ENCODE peak calls at places on chromosomes 16 and 17, in five cellular contexts. Z is GM12892, F is K562, M is SK-N-SH, V is H1. W is an unnamed sample.

GRCh38 chr16:88430524-88431446 is 22.3 kb upstream of the ZFPM1 start:
- DNase-seq in V (peak), F (peak), Z (peak), M (no peak), W (peak)

GRCh38 chr17:7229504-7229903 is 4.8 kb downstream of the DVL2 start:
- DNase-seq in F (no peak), Z (no peak), V (no peak), M (no peak), W (no peak)

GRCh38 chr16:55542459-55543082 is 23.9 kb upstream of the CAPNS2 start:
- DNase-seq in F (no peak), Z (no peak), V (no peak), M (no peak), W (no peak)

GRCh38 chr17:3647769-3648540 is 11.4 kb downstream of the CTNS start:
- DNase-seq in F (no peak), V (peak), M (peak), Z (no peak), W (no peak)

GRCh38 chr16:73217654-73218053 is 169.7 kb upstream of the ZFHX3 start:
- DNase-seq in M (no peak), V (no peak), Z (no peak), F (no peak), W (no peak)

GRCh38 chr17:81863123-81863675 is 2.9 kb upstream of the P4HB start:
- DNase-seq in Z (no peak), F (no peak), M (no peak), V (no peak), W (no peak)

GRCh38 chr17:82691714-82692113 is 6.8 kb downstream of the RAB40B start:
- DNase-seq in F (no peak), M (no peak), V (no peak), Z (no peak), W (no peak)

GRCh38 chr16:65214196-65214595 is 92.3 kb upstream of the CDH11 start:
- DNase-seq in M (no peak), F (no peak), Z (no peak), V (no peak), W (no peak)

GRCh38 chr16:81429045-81429521 is 15.5 kb upstream of the CMIP start:
- DNase-seq in M (peak), F (peak), V (no peak), Z (no peak), W (no peak)

GRCh38 chr16:71230122-71230845 is at the start of gene HYDIN:
- DNase-seq in Z (no peak), F (peak), M (peak), V (peak), W (no peak)

GRCh38 chr16:70253291-70254094 is 1.8 kb upstream of the EXOSC6 start:
- DNase-seq in F (peak), V (peak), M (peak), Z (no peak), W (no peak)

GRCh38 chr17:56624947-56625346 is 31.4 kb downstream of the NOG start:
- DNase-seq in F (no peak), M (no peak), V (no peak), Z (no peak), W (no peak)

GRCh38 chr17:57906910-57907309 is 48.3 kb downstream of the CUEDC1 start:
- DNase-seq in F (no peak), Z (no peak), V (no peak), M (no peak), W (no peak)

GRCh38 chr17:69729937-69730336 is 315.4 kb downstream of the MAP2K6 start:
- DNase-seq in Z (no peak), M (no peak), F (no peak), V (no peak), W (no peak)

GRCh38 chr16:56259425-56259779 is 68.1 kb downstream of the GNAO1 start:
- DNase-seq in Z (no peak), M (no peak), V (no peak), F (no peak), W (no peak)

GRCh38 chr17:40177275-40177874 is at the start of gene RAPGEFL1:
- DNase-seq in F (peak), Z (peak), M (peak), V (peak), W (peak)

GRCh38 chr17:181213-182163 is at the start of gene DOC2B:
- DNase-seq in Z (no peak), V (peak), F (no peak), M (peak), W (no peak)

GRCh38 chr16:85238233-85238647 is 126.0 kb upstream of the CIBAR2 start:
- DNase-seq in Z (no peak), F (no peak), V (peak), M (peak), W (no peak)

GRCh38 chr16:67454852-67455251 is 23.9 kb downstream of the HSD11B2 start:
- DNase-seq in V (no peak), F (no peak), M (no peak), Z (no peak), W (no peak)

GRCh38 chr16:50712568-50712914 is 19.1 kb downstream of the NOD2 start:
- DNase-seq in F (no peak), Z (no peak), V (no peak), M (no peak), W (no peak)

GRCh38 chr17:75844530-75845057 is 390 bp upstream of the UNC13D start:
- DNase-seq in M (peak), V (no peak), F (peak), Z (no peak), W (no peak)

GRCh38 chr16:85825326-85825725 is 25.8 kb downstream of the COX4I1 start:
- DNase-seq in M (no peak), V (no peak), Z (no peak), F (no peak), W (no peak)

GRCh38 chr16:2350500-2350899 is 10.0 kb upstream of the ABCA3 start:
- DNase-seq in Z (no peak), M (no peak), F (no peak), V (no peak), W (no peak)

GRCh38 chr17:46273541-46274236 is 21.2 kb upstream of the LRRC37A start:
- DNase-seq in Z (no peak), V (peak), F (no peak), M (no peak), W (no peak)

GRCh38 chr17:63623786-63624185 is 1.6 kb downstream of the MAP3K3 start:
- DNase-seq in F (no peak), Z (no peak), M (no peak), V (no peak), W (no peak)

GRCh38 chr17:50352693-50353599 is 7.0 kb downstream of the XYLT2 start:
- DNase-seq in F (no peak), M (no peak), V (no peak), Z (no peak), W (no peak)
- TF ChIP-seq TAF1 in F (no peak), M (no peak), V (no peak), Z (no peak), W (no peak)

DNA sequence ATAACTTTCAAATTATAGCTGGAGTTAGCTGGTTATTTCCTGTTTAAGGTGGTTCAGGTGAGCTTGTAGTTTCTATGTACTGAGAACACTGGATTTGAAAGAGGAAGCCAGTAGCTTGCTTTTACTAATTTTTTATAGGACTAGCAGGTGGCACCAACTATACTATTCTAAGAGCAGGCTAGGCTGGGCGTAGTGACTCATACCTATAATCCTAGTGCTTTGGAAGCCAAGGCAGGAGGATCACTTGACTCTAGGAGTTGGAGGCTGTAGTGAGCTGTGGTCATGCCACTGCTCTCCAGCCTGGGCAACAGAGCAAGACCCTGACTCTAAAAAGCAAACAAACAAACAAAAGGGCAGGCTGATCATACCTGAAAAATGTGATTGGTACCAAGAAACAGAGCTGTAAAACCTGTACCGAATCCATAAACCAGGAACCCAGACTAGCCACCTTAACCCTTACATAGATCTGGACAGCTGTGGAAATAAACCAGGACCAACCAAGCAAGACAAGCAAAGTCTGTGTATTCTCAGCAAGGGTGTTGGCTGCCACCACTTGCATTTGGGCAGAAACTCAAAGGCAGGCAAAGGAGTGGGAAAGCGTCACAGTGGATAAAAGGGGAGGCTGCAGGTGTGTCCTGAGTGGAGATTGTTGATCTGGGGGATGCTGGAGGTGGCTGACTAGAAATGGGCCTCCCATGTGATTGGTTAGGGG is 36.3 kb downstream of the SLC47A1 start:
- DNase-seq in F (no peak), V (no peak), M (no peak), Z (no peak), W (no peak)
- TF ChIP-seq TAF1 in F (no peak), V (no peak), M (no peak), Z (no peak), W (no peak)

DNA sequence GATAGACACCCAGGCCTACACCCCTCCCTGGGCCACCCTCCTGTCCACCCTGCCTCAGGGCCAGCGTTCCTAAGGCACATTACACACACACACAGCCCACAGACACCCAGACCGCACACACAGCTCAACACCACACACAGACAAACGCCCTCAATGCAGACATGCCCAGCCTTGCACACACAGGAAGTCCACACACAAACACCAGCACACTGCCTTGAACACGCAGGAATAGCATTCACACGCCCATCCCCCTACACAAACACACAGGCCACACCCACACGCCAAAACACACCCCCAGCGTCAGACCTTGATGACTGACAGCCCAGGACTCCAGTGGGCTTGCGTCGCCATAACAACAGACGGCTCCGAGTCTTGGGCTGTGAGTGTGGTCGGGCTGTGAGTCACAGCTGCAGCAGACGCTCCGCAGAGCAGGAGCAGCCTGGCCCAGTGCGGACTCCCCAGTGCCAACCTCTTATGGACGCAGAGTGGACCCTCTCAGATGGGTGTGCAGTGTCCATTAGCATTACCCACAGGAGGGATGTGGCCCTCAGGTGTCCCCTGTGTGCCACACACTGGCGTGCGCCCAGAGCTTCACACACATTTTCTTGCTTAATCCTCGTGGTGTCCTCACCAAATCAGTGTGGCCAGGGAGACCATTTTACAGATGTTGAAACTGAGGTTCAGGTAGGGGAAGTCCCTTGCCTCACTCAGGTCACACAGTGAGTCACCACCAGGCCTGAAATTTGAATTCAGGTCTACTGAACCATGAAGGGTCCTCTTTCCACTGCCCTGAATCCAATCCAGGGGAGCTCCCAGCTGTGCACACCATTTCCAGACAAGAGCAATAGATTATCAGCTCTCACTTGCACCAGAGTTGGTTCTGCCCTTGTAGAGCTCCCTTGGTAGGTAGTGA is 17.8 kb upstream of the RAI1 start:
- DNase-seq in V (peak), M (peak), Z (peak), F (peak), W (peak)
- TF ChIP-seq TAF1 in V (no peak), M (no peak), Z (no peak), F (no peak), W (no peak)

DNA sequence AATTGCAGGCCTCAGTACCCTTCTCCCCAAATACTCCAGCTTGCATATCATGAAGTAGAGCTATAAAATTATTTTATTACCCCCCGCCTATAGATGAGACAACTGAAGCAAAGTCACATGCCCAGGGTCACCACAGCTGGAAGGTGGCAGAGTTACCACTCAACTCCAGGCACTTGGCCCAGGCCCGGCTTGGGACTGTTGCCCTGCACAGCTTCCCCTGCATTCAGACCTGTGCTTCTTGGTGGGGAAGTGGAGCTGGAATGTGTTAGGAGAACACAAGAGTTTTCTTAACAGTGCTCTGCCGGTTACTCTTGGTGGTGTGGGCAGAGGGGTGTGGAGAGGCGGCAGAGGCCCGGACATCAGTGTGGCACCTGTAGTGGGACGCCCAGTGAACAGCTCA is 149.3 kb downstream of the SOCS1 start:
- DNase-seq in Z (no peak), V (no peak), M (no peak), F (no peak), W (no peak)
- TF ChIP-seq TAF1 in Z (no peak), V (no peak), M (no peak), F (no peak), W (no peak)

GRCh38 chr17:73696251-73696650 is 52.0 kb upstream of the SDK2 start:
- DNase-seq in V (no peak), Z (no peak), F (no peak), M (no peak), W (no peak)

GRCh38 chr17:73691321-73691766 is 47.1 kb upstream of the SDK2 start:
- DNase-seq in Z (no peak), F (no peak), M (no peak), V (peak), W (no peak)

GRCh38 chr17:73695035-73695738 is 50.9 kb upstream of the SDK2 start:
- DNase-seq in M (no peak), V (peak), Z (no peak), F (no peak), W (no peak)

GRCh38 chr17:73693016-73693545 is 48.8 kb upstream of the SDK2 start:
- DNase-seq in M (no peak), F (no peak), V (peak), Z (no peak), W (no peak)

DNA sequence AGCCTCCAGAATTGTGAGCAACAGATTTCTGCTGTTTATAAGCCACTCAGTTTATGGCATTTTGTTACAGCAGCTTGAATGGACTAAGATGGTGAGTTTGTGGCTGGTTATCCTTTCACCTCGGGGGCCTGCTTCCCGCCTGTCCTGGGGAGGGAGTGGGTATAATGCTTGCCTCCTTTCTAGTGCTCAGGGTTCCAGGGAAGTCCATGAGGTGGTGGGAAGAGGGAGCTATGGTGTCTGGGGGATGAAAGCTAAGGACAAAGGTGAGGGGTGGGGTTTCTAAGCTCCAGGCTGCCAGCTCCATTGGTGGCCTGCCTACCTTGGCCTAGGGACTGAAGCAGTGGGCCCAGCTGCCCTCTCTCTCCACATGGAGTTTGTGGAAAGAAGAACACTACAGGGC is 50.2 kb upstream of the SDK2 start:
- DNase-seq in M (no peak), Z (no peak), V (no peak), F (no peak), W (no peak)
- TF ChIP-seq TAF1 in M (no peak), Z (no peak), V (no peak), F (no peak), W (no peak)

DNA sequence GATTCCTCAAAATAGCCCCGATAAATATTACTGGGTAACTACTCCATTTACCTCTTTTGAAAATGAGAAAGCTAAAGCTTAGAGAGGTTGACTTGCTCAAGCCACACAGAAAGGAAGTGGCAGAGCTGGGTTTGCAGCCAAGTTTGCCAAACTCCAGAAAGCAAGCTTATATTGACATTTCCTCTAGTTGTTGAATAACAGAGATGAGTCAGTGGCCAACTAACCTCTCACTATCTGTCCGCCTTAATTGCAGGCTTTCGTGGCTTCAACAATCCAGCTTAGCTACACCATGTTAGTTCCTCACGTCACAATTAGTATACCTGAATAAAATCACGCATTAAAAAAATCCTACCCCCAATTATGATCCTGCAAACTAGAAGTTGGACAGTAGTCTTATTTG is 151.7 kb downstream of the CNTNAP4 start:
- DNase-seq in Z (no peak), F (no peak), M (no peak), V (no peak), W (no peak)
- TF ChIP-seq TAF1 in Z (no peak), F (no peak), M (no peak), V (no peak), W (no peak)

DNA sequence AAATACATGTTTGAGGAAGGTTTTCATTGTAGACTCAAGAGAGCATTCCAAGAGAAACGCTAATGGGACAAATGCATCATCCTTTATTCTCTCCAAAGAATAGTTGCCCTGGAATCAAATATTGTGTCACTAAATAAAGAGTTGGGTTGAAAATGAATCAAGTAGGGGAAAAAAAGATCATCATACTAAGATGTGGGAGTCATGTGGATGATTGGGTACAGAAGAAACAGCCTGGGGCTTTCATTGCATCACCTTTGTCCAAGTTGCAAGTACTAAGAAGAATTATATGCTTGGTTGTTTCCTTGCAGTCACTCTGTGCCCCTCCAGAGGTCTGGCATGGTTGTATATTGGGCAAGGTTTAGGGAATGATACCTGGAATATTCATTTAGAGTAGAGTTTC is 658.9 kb downstream of the TOX3 start:
- DNase-seq in Z (no peak), V (no peak), M (no peak), F (no peak), W (no peak)
- TF ChIP-seq TAF1 in Z (no peak), V (no peak), M (no peak), F (no peak), W (no peak)

DNA sequence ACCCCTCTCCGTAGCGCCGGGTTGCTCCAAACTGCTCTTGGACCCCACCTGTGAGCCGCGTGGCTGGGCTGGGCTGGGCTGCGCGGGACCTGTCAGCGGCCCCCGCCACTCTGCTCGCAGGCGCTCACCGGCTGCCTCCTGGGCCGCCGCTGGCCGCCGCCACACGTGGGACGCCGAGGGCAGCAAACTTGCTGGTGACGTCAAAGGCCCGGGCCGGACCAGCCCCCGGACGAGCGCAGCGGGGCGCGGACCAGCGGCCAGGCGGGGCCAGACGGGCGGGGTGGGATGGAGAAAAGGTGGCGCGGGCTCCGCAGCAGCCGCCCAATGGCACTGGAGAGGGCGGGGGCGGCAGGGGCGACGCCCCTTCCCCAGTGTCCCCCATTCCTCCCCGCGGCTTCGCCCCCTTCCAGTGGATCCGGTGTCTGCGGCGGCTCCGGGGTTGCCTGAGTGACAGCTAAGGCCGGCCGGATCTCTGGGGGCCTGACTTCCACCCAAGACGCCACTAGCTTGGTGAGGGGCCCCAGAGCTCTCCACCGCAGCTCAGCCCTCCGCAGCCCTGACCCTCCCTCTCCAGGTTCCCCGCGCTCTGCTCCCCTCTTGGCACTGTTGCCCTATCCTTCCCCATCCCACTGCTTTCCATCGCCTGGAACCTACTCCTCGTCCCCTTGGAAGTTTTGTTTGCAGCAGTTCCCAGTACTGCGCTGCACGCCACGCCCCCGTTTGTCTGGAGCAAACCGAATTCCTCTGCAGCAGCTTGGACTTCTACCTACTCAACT is at the start of gene HS3ST3A1:
- DNase-seq in V (peak), F (peak), Z (peak), M (peak), W (peak)
- TF ChIP-seq TAF1 in V (no peak), F (peak), Z (no peak), M (peak), W (no peak)

W was measured in GM12891.